ENCODE peak calls at places on chromosomes 6 and 20, in six cellular contexts. B, F, O, N, H and A are unnamed samples.

GRCh38 chr20:35273449-35274171 is 4.3 kb downstream of the MMP24OS start:
- DNase-seq in N (peak), F (no peak), H (no peak), O (no peak), B (no peak), A (no peak)

GRCh38 chr6:129264480-129265045 is 381.6 kb downstream of the LAMA2 start:
- DNase-seq in F (no peak), N (no peak), B (no peak), O (no peak), H (no peak), A (no peak)

GRCh38 chr6:148324297-148325007 is 18.2 kb upstream of the SASH1 start:
- DNase-seq in O (no peak), N (no peak), H (no peak), F (no peak), B (no peak), A (no peak)

GRCh38 chr6:118685823-118686449 is 34.5 kb upstream of the CEP85L start:
- DNase-seq in B (no peak), H (no peak), F (no peak), N (no peak), O (no peak), A (no peak)

GRCh38 chr20:34045930-34046329 is 52.2 kb downstream of the RALY start:
- DNase-seq in N (no peak), B (no peak), H (no peak), F (no peak), O (no peak), A (no peak)

GRCh38 chr20:46928580-46929132 is 34.0 kb downstream of the EYA2 start:
- DNase-seq in B (peak), F (no peak), N (peak), H (no peak), O (no peak), A (no peak)

GRCh38 chr6:121630716-121631115 is 195.3 kb downstream of the GJA1 start:
- DNase-seq in N (no peak), O (peak), H (no peak), B (no peak), F (peak), A (no peak)

GRCh38 chr6:137708481-137708880 is 158.6 kb upstream of the TNFAIP3 start:
- DNase-seq in B (no peak), H (no peak), O (no peak), F (no peak), N (no peak), A (no peak)

GRCh38 chr6:30601436-30601814 is 15.6 kb downstream of the PPP1R10 start:
- DNase-seq in F (no peak), H (no peak), B (no peak), N (no peak), O (no peak), A (no peak)

GRCh38 chr6:107493158-107494057 is 3.5 kb downstream of the SOBP start:
- DNase-seq in B (peak), F (peak), N (no peak), O (no peak), H (no peak), A (no peak)

GRCh38 chr6:107670792-107671199 is 153.3 kb downstream of the SCML4 start:
- DNase-seq in F (no peak), O (no peak), B (peak), H (peak), N (peak), A (peak)

GRCh38 chr6:168451805-168452204 is 10.8 kb downstream of the SMOC2 start:
- DNase-seq in H (no peak), B (no peak), N (no peak), O (no peak), F (peak), A (no peak)

GRCh38 chr20:35319206-35320197 is 27.3 kb upstream of the FAM83C start:
- DNase-seq in N (no peak), F (peak), O (no peak), B (no peak), H (no peak), A (no peak)

GRCh38 chr6:150662814-150663213 is 63.1 kb downstream of the PLEKHG1 start:
- DNase-seq in H (no peak), N (no peak), O (no peak), B (no peak), F (no peak), A (no peak)

GRCh38 chr20:58628491-58629212 is 22.4 kb upstream of the STX16 start:
- DNase-seq in H (no peak), F (no peak), B (no peak), N (no peak), O (no peak), A (no peak)

GRCh38 chr6:17504005-17504404 is 96.1 kb upstream of the FAM8A1 start:
- DNase-seq in F (no peak), H (no peak), N (no peak), B (no peak), O (no peak), A (no peak)

GRCh38 chr6:53033764-53034163 is 31.4 kb upstream of the FBXO9 start:
- DNase-seq in O (no peak), N (no peak), H (no peak), F (no peak), B (no peak), A (no peak)

GRCh38 chr6:121285041-121285440 is 49.2 kb downstream of the TBC1D32 start:
- DNase-seq in H (no peak), O (no peak), F (no peak), B (no peak), N (no peak), A (no peak)

GRCh38 chr6:99236010-99236409 is 113.5 kb downstream of the FAXC start:
- DNase-seq in O (no peak), N (no peak), F (no peak), H (no peak), B (no peak), A (no peak)

GRCh38 chr6:4817551-4817950 is 41.3 kb downstream of the CDYL start:
- DNase-seq in N (no peak), H (no peak), O (no peak), B (no peak), F (no peak), A (no peak)

GRCh38 chr20:41138527-41139226 is 1.3 kb downstream of the PLCG1 start:
- DNase-seq in F (no peak), N (no peak), O (no peak), B (no peak), H (no peak), A (no peak)

GRCh38 chr20:17833036-17833674 is 133.4 kb downstream of the BANF2 start:
- DNase-seq in F (peak), B (no peak), O (peak), N (no peak), H (no peak), A (no peak)

GRCh38 chr6:90483116-90483839 is 103.6 kb downstream of the MAP3K7 start:
- DNase-seq in H (no peak), B (no peak), N (no peak), O (no peak), F (peak), A (no peak)

GRCh38 chr20:1841554-1842140 is 53.6 kb upstream of the SIRPA start:
- DNase-seq in N (no peak), O (no peak), H (no peak), B (peak), F (peak), A (no peak)

GRCh38 chr20:49561806-49562205 is 6.1 kb downstream of the PTGIS start:
- DNase-seq in H (no peak), N (no peak), B (no peak), F (no peak), O (no peak), A (no peak)

GRCh38 chr6:133609404-133610270 is 279.3 kb upstream of the TCF21 start:
- DNase-seq in N (no peak), O (peak), F (peak), B (no peak), H (no peak), A (no peak)

GRCh38 chr6:31531771-31532643 is 3.2 kb downstream of the MCCD1 start:
- DNase-seq in O (no peak), H (no peak), N (no peak), F (no peak), B (no peak), A (no peak)

GRCh38 chr20:62968378-62969178 is 16.1 kb downstream of the SLC17A9 start:
- DNase-seq in F (no peak), N (no peak), H (no peak), O (no peak), B (no peak), A (no peak)

GRCh38 chr6:117548797-117549301 is 53.5 kb downstream of the GOPC start:
- DNase-seq in H (no peak), N (no peak), O (no peak), F (peak), B (no peak), A (no peak)